ENCODE peak calls at places on chromosome 3, in ten cellular contexts. Y is AG04449, M is choroid plexus epithelial cell, G is heart right ventricle, O is WTC11, U is fibroblast of pulmonary artery, Z is astrocyte of the cerebellum, J is heart left ventricle, X is K562, E is endothelial cell. I is an unnamed sample.

GRCh38 chr3:38127611-38128302 is 9.2 kb downstream of the ACAA1 start:
- DNase-seq in G (no peak), Y (no peak), J (peak; percentile 16), O (no peak), M (no peak), E (no peak), X (no peak), U (no peak), Z (no peak), I (no peak)

GRCh38 chr3:48428863-48429415 is 947 bp downstream of the PLXNB1 start:
- DNase-seq in O (peak; percentile 65), M (peak; percentile 29), U (no peak), Y (no peak), J (peak; percentile 65), X (peak; percentile 48), G (peak; percentile 46), E (peak; percentile 56), Z (no peak), I (peak; percentile 74)

GRCh38 chr3:196988241-196989029 is 19.8 kb upstream of the PIGZ start:
- DNase-seq in G (no peak), X (peak; percentile 83), M (peak; percentile 33), E (no peak), Z (no peak), J (no peak), Y (no peak), U (no peak), O (peak; percentile 59), I (no peak)

GRCh38 chr3:109050591-109051167 is 67.3 kb downstream of the MORC1 start:
- DNase-seq in X (peak; percentile 6), O (no peak), J (no peak), Y (no peak), G (no peak), Z (peak; percentile 6), M (peak; percentile 56), E (no peak), U (peak; percentile 50), I (peak; percentile 17)

GRCh38 chr3:194184265-194184751 is 48.4 kb downstream of the HES1 start:
- DNase-seq in E (no peak), Z (no peak), M (no peak), O (no peak), J (no peak), G (no peak), Y (no peak), X (no peak), U (no peak), I (no peak)

GRCh38 chr3:50604628-50605588 is 6.7 kb downstream of the CISH start:
- DNase-seq in Y (no peak), J (peak; percentile 75), X (no peak), Z (no peak), E (no peak), O (no peak), U (no peak), G (peak; percentile 76), M (no peak), I (no peak)

GRCh38 chr3:141875893-141876380 is 506 bp upstream of the ATP1B3 start:
- DNase-seq in Z (no peak), X (no peak), E (peak; percentile 52), Y (no peak), O (peak; percentile 69), M (peak; percentile 52), U (peak; percentile 80), G (peak; percentile 67), J (peak; percentile 77), I (peak; percentile 79)

GRCh38 chr3:52522651-52523251 is 10.9 kb downstream of the NT5DC2 start:
- DNase-seq in E (no peak), Y (no peak), O (no peak), X (no peak), J (no peak), G (no peak), U (no peak), M (no peak), Z (no peak), I (peak; percentile 16)

GRCh38 chr3:128407247-128407646 is 59.4 kb downstream of the DNAJB8 start:
- DNase-seq in O (no peak), X (no peak), G (no peak), J (no peak), E (no peak), M (no peak), Z (no peak), Y (no peak), U (no peak), I (no peak)

GRCh38 chr3:56845505-56845904 is 43.8 kb upstream of the ARHGEF3 start:
- DNase-seq in Z (no peak), G (no peak), U (no peak), E (no peak), M (no peak), Y (no peak), X (no peak), O (no peak), J (no peak), I (no peak)

GRCh38 chr3:42264399-42265058 is 1.5 kb downstream of the CCK start:
- DNase-seq in Z (no peak), J (no peak), U (peak; percentile 13), M (peak; percentile 21), E (no peak), Y (no peak), X (peak; percentile 46), O (peak; percentile 70), G (no peak), I (no peak)

GRCh38 chr3:37702478-37703154 is 159.1 kb upstream of the CTDSPL start:
- DNase-seq in E (no peak), Z (no peak), U (no peak), Y (no peak), X (no peak), J (no peak), G (no peak), M (no peak), O (no peak), I (no peak)

GRCh38 chr3:190319660-190320059 is 2.6 kb downstream of the CLDN1 start:
- DNase-seq in E (no peak), G (no peak), X (no peak), M (peak; percentile 19), Y (no peak), O (no peak), Z (no peak), J (no peak), U (no peak), I (no peak)

GRCh38 chr3:78414261-78414660 is 1353.5 kb downstream of the ROBO1 start:
- DNase-seq in O (no peak), X (no peak), U (no peak), E (no peak), Y (no peak), G (no peak), Z (no peak), M (no peak), J (no peak), I (no peak)

GRCh38 chr3:197541756-197542539 is 13.8 kb downstream of the BDH1 start:
- DNase-seq in Z (peak; percentile 57), O (peak; percentile 83), M (peak; percentile 93), Y (no peak), E (peak; percentile 41), U (peak; percentile 86), X (peak; percentile 90), G (peak; percentile 73), J (peak; percentile 67), I (peak; percentile 52)

GRCh38 chr3:42702066-42702951 is at the start of gene HHATL:
- DNase-seq in O (no peak), J (peak; percentile 80), M (no peak), Z (no peak), Y (no peak), G (peak; percentile 82), E (no peak), X (no peak), U (no peak), I (no peak)

GRCh38 chr3:184642623-184643308 is 69.1 kb downstream of the MAGEF1 start:
- DNase-seq in O (no peak), M (no peak), E (no peak), Z (no peak), J (no peak), G (no peak), X (no peak), U (no peak), Y (no peak), I (no peak)

GRCh38 chr3:159882784-159883779 is 105.6 kb upstream of the IL12A start:
- DNase-seq in J (no peak), M (peak; percentile 86), Z (no peak), U (peak; percentile 32), X (no peak), O (no peak), E (no peak), G (no peak), Y (peak; percentile 85), I (peak; percentile 22)
- TF ChIP-seq CTCF in J (no peak), M (peak; percentile 19), Z (no peak), U (no peak), X (no peak), O (no peak), E (no peak), G (no peak), Y (peak; percentile 1), I (no peak)

GRCh38 chr3:64686446-64686908 is 1.3 kb downstream of the ADAMTS9 start:
- DNase-seq in E (peak; percentile 35), M (peak; percentile 72), U (no peak), Y (no peak), X (no peak), Z (no peak), G (peak; percentile 49), J (peak; percentile 52), O (peak; percentile 20), I (peak; percentile 29)

GRCh38 chr3:64685331-64685799 is 2.4 kb downstream of the ADAMTS9 start:
- DNase-seq in G (peak; percentile 75), M (peak; percentile 66), X (no peak), U (peak; percentile 76), J (peak; percentile 78), Z (no peak), Y (no peak), E (no peak), O (no peak), I (no peak)

GRCh38 chr3:64684715-64685261 is 3.0 kb downstream of the ADAMTS9 start:
- DNase-seq in E (peak; percentile 18), M (peak; percentile 77), Y (no peak), O (peak; percentile 54), J (peak; percentile 48), Z (no peak), X (no peak), G (peak; percentile 71), U (peak; percentile 59), I (no peak)

GRCh38 chr3:64687381-64687780 is 419 bp downstream of the ADAMTS9 start:
- DNase-seq in U (no peak), G (no peak), Y (no peak), J (peak; percentile 23), E (no peak), M (no peak), X (no peak), O (peak; percentile 44), Z (no peak), I (no peak)

GRCh38 chr3:64685800-64686445 is 1.9 kb downstream of the ADAMTS9 start:
- DNase-seq in O (peak; percentile 91), X (peak; percentile 32), G (peak; percentile 97), Z (peak; percentile 85), Y (no peak), E (peak; percentile 80), M (peak; percentile 98), U (peak; percentile 94), J (peak; percentile 94), I (peak; percentile 63)
- TF ChIP-seq CTCF in O (no peak), X (no peak), G (peak; percentile 57), Z (peak; percentile 51), Y (peak; percentile 34), E (no peak), M (peak; percentile 63), U (peak; percentile 31), J (peak; percentile 55), I (no peak)

GRCh38 chr3:115937054-115937453 is 313.7 kb downstream of the GAP43 start:
- DNase-seq in G (no peak), U (peak; percentile 4), M (peak; percentile 33), Y (no peak), X (no peak), O (no peak), Z (no peak), E (no peak), J (no peak), I (no peak)
- TF ChIP-seq CTCF in G (no peak), U (peak; percentile 55), M (peak; percentile 62), Y (no peak), X (no peak), O (peak; percentile 14), Z (peak; percentile 45), E (peak; percentile 81), J (peak; percentile 8), I (peak; percentile 76)

GRCh38 chr3:46524008-46524407 is 26.2 kb downstream of the RTP3 start:
- DNase-seq in Z (no peak), X (no peak), J (no peak), O (no peak), E (no peak), G (no peak), U (no peak), M (no peak), Y (no peak), I (no peak)
- TF ChIP-seq CTCF in Z (no peak), X (no peak), J (no peak), O (no peak), E (no peak), G (no peak), U (no peak), M (no peak), Y (no peak), I (no peak)

I was measured in glutamatergic neuron.